ENCODE peak calls at places on chromosomes 4 and X, in four cellular contexts. One of them, this sample, is unnamed.

GRCh38 chrX:107648332-107648731 is 20.0 kb downstream of the PRPS1 start:
- DNase-seq in A549: no peak
- DNase-seq in Peyer's patch: no peak
- DNase-seq in esophagus squamous epithelium: no peak
- DNase-seq in this sample: no peak

GRCh38 chr4:34181891-34182290 is 2062.4 kb downstream of the ARAP2 start:
- DNase-seq in A549: no peak
- DNase-seq in Peyer's patch: no peak
- DNase-seq in esophagus squamous epithelium: no peak
- DNase-seq in this sample: no peak

GRCh38 chr4:109993116-109993515 is 80.4 kb downstream of the EGF start:
- DNase-seq in A549: no peak
- DNase-seq in esophagus squamous epithelium: no peak
- DNase-seq in Peyer's patch: no peak
- DNase-seq in this sample: no peak

GRCh38 chr4:150572704-150573504 is 9.0 kb upstream of the MAB21L2 start:
- DNase-seq in esophagus squamous epithelium: no peak
- DNase-seq in Peyer's patch: no peak
- DNase-seq in A549: no peak
- DNase-seq in this sample: no peak

GRCh38 chr4:176789955-176790354 is 2.8 kb downstream of the VEGFC start:
- DNase-seq in esophagus squamous epithelium: no peak
- DNase-seq in Peyer's patch: no peak
- DNase-seq in A549: no peak
- DNase-seq in this sample: no peak

GRCh38 chr4:76096076-76096475 is 21.6 kb downstream of the ART3 start:
- DNase-seq in esophagus squamous epithelium: no peak
- DNase-seq in A549: no peak
- DNase-seq in Peyer's patch: no peak
- DNase-seq in this sample: no peak

GRCh38 chr4:67713531-67714247 is 12.7 kb upstream of the UBA6 start:
- DNase-seq in esophagus squamous epithelium: no peak
- DNase-seq in A549: peak
- DNase-seq in Peyer's patch: no peak
- DNase-seq in this sample: no peak

GRCh38 chrX:153421856-153422255 is 10.6 kb downstream of the ZFP92 start:
- DNase-seq in esophagus squamous epithelium: no peak
- DNase-seq in A549: no peak
- DNase-seq in Peyer's patch: no peak
- DNase-seq in this sample: no peak

GRCh38 chr4:154082760-154083530 is 294.1 kb upstream of the SFRP2 start:
- DNase-seq in esophagus squamous epithelium: no peak
- DNase-seq in Peyer's patch: no peak
- DNase-seq in A549: no peak
- DNase-seq in this sample: no peak

GRCh38 chr4:139453041-139453370 is 915 bp upstream of the RAB33B start:
- DNase-seq in Peyer's patch: peak
- DNase-seq in A549: peak
- DNase-seq in esophagus squamous epithelium: no peak
- DNase-seq in this sample: peak

GRCh38 chr4:143337600-143338287 is 1.1 kb downstream of the GAB1 start:
- DNase-seq in Peyer's patch: peak
- DNase-seq in A549: no peak
- DNase-seq in esophagus squamous epithelium: no peak
- DNase-seq in this sample: no peak

GRCh38 chr4:174749091-174749490 is 80.0 kb downstream of the GLRA3 start:
- DNase-seq in A549: no peak
- DNase-seq in Peyer's patch: no peak
- DNase-seq in esophagus squamous epithelium: no peak
- DNase-seq in this sample: no peak

GRCh38 chr4:158033416-158033863 is 139.4 kb downstream of the GASK1B start:
- DNase-seq in esophagus squamous epithelium: no peak
- DNase-seq in A549: no peak
- DNase-seq in Peyer's patch: no peak
- DNase-seq in this sample: no peak

GRCh38 chr4:11618666-11619282 is 190.1 kb upstream of the HS3ST1 start:
- DNase-seq in Peyer's patch: no peak
- DNase-seq in esophagus squamous epithelium: no peak
- DNase-seq in A549: no peak
- DNase-seq in this sample: no peak

GRCh38 chr4:10151182-10151581 is 34.6 kb upstream of the WDR1 start:
- DNase-seq in esophagus squamous epithelium: no peak
- DNase-seq in Peyer's patch: peak
- DNase-seq in A549: no peak
- DNase-seq in this sample: no peak

DNA sequence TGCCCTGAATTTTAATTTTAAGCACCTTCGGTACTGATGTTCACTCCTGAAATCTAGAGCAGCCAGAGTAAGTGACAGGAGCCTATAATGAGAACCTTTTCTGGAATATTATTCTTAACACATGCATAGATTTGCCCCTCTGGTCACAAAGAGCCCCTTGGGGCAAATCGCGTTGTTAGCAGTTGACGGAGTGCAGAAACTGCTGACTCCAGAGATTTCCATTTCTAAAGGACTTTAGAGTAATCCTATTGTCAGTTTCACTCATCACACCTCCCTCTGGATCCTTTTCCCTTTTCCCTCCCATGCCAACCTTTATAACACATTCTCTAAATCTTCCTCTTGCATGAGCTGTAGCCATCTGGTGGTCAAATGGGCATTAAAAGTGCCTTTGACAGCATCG is 264.9 kb upstream of the PRPS2 start:
- DNase-seq in esophagus squamous epithelium: no peak
- DNase-seq in A549: no peak
- DNase-seq in Peyer's patch: no peak
- DNase-seq in this sample: no peak
- TF ChIP-seq CTCF in esophagus squamous epithelium: no peak
- TF ChIP-seq CTCF in A549: no peak
- TF ChIP-seq CTCF in Peyer's patch: no peak
- TF ChIP-seq CTCF in this sample: no peak

GRCh38 chr4:39933689-39934590 is 43.8 kb downstream of the PDS5A start:
- DNase-seq in esophagus squamous epithelium: no peak
- DNase-seq in Peyer's patch: no peak
- DNase-seq in A549: no peak
- DNase-seq in this sample: no peak

GRCh38 chr4:39931441-39931901 is 46.2 kb downstream of the PDS5A start:
- DNase-seq in Peyer's patch: no peak
- DNase-seq in esophagus squamous epithelium: no peak
- DNase-seq in A549: no peak
- DNase-seq in this sample: no peak

GRCh38 chr4:39936565-39937418 is 40.9 kb downstream of the PDS5A start:
- DNase-seq in A549: no peak
- DNase-seq in Peyer's patch: no peak
- DNase-seq in esophagus squamous epithelium: no peak
- DNase-seq in this sample: no peak

GRCh38 chr4:39928538-39928937 is 49.2 kb downstream of the PDS5A start:
- DNase-seq in A549: no peak
- DNase-seq in esophagus squamous epithelium: no peak
- DNase-seq in Peyer's patch: no peak
- DNase-seq in this sample: no peak

DNA sequence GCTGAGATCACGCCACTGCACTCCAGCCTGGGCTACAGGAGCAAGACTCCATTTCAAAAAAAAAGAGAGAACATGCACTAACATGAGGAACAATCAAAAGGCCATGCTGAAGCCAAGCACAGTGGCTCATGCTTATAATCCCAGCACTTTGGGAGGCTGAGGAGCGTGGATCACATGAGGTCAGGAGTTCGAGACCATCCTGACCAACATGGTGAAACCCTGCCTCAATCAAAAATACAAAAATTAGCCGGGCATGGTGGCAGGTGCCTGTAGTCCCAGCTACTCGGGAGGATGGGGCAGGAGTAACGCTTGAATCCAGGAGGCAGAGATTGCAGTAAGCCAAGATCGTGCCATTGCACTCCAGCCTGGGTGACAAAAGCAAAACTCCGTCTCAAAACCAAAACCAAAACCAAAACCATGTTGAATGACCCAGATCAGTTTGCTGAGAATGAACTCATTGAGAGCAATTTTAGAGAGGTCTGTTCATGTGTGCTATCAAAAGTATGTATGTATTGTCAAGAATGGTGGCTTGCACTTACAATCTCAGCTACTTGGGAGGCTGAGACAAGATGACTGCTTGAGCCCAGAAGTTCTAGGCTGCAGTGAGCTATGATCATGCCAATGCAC is 44.8 kb downstream of the PDS5A start:
- DNase-seq in Peyer's patch: no peak
- DNase-seq in A549: no peak
- DNase-seq in esophagus squamous epithelium: no peak
- DNase-seq in this sample: no peak
- H3K4me3 ChIP-seq in Peyer's patch: no peak
- H3K4me3 ChIP-seq in A549: no peak
- H3K4me3 ChIP-seq in esophagus squamous epithelium: no peak
- H3K4me3 ChIP-seq in this sample: no peak

DNA sequence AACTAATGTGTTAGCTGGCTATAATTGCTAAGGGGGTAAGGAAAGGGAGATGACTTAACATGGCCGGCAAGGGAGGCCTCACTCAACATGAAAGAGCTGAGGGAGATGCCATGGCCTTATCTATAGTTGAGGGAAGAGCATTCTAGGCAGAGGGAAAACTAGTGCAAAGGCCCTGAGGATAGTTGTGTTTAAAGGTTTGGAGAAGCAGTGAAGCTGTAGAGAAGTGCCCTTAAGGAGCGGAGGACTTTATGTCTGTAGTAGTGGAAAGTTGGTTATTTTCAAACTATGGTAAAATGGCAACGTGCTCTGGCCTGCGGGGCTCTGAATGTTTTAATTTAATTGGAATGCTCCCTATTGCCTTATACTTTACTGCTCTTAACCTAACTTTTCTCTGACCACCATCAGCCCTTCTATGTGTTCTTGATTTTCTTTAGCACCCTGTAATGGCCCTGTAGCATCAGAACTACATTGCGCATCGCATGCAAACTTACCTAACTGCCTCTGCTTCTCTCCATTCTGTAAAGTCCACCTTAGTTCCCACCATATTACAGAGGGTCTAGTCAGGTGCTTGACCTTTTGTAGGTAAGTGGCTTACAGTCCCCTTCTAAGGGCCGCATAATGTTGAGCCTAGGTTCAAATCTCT is 35.8 kb downstream of the ERVMER34-1 start:
- DNase-seq in esophagus squamous epithelium: no peak
- DNase-seq in A549: no peak
- DNase-seq in Peyer's patch: no peak
- DNase-seq in this sample: no peak
- TF ChIP-seq POLR2A in esophagus squamous epithelium: no peak
- TF ChIP-seq POLR2A in A549: no peak
- TF ChIP-seq POLR2A in Peyer's patch: no peak
- TF ChIP-seq POLR2A in this sample: no peak

DNA sequence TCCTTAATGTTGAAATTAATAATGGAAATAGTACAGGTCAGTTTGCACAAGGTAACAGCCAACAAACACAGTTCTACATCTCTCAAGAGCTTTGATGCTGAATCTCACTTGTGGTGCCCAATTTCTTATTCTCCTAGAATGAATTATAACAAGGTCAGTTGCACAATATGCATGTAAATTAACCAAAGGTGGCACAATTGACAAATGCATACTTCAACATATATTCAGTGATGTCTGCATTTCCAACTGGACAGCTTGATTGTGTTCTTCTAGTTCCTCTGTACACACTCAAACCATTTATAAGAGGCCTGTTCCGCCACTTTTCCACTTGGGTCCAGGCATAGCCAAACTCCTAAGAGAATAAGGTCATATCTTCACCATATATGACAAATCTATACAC is 210.3 kb upstream of the EPHA5 start:
- DNase-seq in Peyer's patch: no peak
- DNase-seq in esophagus squamous epithelium: no peak
- DNase-seq in A549: no peak
- DNase-seq in this sample: no peak
- TF ChIP-seq CTCF in Peyer's patch: no peak
- TF ChIP-seq CTCF in esophagus squamous epithelium: no peak
- TF ChIP-seq CTCF in A549: no peak
- TF ChIP-seq CTCF in this sample: no peak

GRCh38 chrX:2693123-2693438 is 2.0 kb downstream of the CD99 start:
- DNase-seq in A549: no peak
- DNase-seq in esophagus squamous epithelium: no peak
- DNase-seq in Peyer's patch: no peak
- DNase-seq in this sample: no peak

GRCh38 chrX:2690856-2691542 is at the start of gene CD99:
- DNase-seq in A549: peak
- DNase-seq in Peyer's patch: peak
- DNase-seq in esophagus squamous epithelium: no peak
- DNase-seq in this sample: peak

GRCh38 chrX:2692221-2693122 is 1.4 kb downstream of the CD99 start:
- DNase-seq in esophagus squamous epithelium: no peak
- DNase-seq in A549: no peak
- DNase-seq in Peyer's patch: peak
- DNase-seq in this sample: peak

GRCh38 chrX:2691543-2692220 is 587 bp downstream of the CD99 start:
- DNase-seq in esophagus squamous epithelium: no peak
- DNase-seq in Peyer's patch: peak
- DNase-seq in A549: peak
- DNase-seq in this sample: peak

DNA sequence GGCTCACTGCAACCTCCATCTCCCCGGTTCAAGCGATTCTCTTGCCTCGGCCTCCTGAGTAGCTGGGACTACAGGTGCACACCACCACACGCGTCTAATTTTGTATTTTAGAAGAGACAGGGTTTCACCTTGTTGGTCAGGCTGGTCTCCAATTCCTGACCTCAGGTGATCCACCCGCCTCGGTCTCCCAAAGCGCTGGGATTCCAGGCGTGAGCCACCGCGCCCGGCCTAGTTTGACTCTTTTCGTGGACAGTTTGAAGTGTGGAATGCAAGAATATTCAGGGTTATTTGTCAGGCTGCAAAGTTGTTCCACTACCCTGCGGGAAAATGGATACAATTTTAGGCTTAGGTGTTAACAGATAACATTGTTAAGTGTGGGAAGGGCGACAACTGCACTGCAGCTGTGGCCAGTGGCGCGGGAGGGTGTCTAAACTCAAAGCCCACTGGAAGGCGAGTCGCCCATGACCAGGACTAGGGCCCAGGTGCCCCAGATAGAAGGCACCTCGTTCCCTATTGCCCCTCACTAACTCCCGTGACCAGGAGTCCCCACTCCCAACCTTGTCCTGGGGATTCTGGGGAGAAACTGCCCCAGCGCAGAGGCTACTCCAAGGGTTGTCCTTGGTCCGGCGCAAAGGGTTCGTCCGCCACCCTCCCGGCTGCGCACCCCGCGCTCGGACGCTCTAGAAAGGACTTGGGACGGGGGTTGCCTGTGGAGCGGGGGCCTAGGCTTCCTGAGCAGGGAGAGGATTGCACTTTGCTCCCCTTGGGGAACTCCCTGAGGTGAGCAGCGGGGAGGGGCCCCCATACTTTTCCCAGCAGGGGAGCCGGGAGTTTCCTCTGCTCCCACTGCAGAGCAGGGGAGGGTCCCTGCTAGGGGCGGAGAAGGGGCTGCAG is 1.1 kb upstream of the CD99 start:
- DNase-seq in A549: no peak
- DNase-seq in Peyer's patch: no peak
- DNase-seq in esophagus squamous epithelium: no peak
- DNase-seq in this sample: no peak
- H3K4me3 ChIP-seq in A549: peak
- H3K4me3 ChIP-seq in Peyer's patch: peak
- H3K4me3 ChIP-seq in esophagus squamous epithelium: peak
- H3K4me3 ChIP-seq in this sample: no peak

This sample was measured in lower leg skin.